ENCODE peak calls at places on chromosomes 1 and 21, in ten cellular contexts. Z, U, Q, H, D, V, R, C, K and B are unnamed samples. For H3K4me1, the result is how much of the 10 kb centered on the place peaks cover.

GRCh38 chr1:46218443-46218842 is 15.3 kb downstream of the LURAP1 start:
- DNase-seq in Z (no peak), U (no peak), Q (no peak), H (no peak), D (no peak), V (no peak), R (no peak), C (no peak), K (no peak), B (no peak)

GRCh38 chr1:41682149-41682548 is 197.7 kb upstream of the EDN2 start:
- DNase-seq in Z (no peak), U (no peak), Q (no peak), H (no peak), D (no peak), V (no peak), R (no peak), C (no peak), K (no peak), B (no peak)

GRCh38 chr1:227094249-227094966 is 154.3 kb downstream of the COQ8A start:
- DNase-seq in Z (no peak), U (no peak), Q (no peak), H (no peak), D (no peak), V (no peak), R (no peak), C (no peak), K (no peak), B (no peak)

GRCh38 chr1:43531906-43532584 is 1.4 kb downstream of the PTPRF start:
- DNase-seq in Z (no peak), U (no peak), Q (no peak), H (no peak), D (no peak), V (no peak), R (no peak), C (no peak), K (no peak), B (no peak)

GRCh38 chr1:40038693-40039092 is 1.8 kb upstream of the CAP1 start:
- DNase-seq in Z (no peak), U (no peak), Q (no peak), H (no peak), D (no peak), V (no peak), R (no peak), C (no peak), K (no peak), B (no peak)

GRCh38 chr1:229148041-229148671 is 122.8 kb upstream of the RAB4A start:
- DNase-seq in Z (peak), U (no peak), Q (no peak), H (peak), D (no peak), V (no peak), R (no peak), C (no peak), K (no peak), B (no peak)

GRCh38 chr1:6245869-6246496 is 2.0 kb downstream of the HES3 start:
- DNase-seq in Z (no peak), U (no peak), Q (no peak), H (no peak), D (no peak), V (no peak), R (no peak), C (no peak), K (no peak), B (no peak)

GRCh38 chr1:145688328-145688727 is 18.8 kb downstream of the PDZK1 start:
- DNase-seq in Z (no peak), U (no peak), Q (no peak), H (no peak), D (no peak), V (no peak), R (no peak), C (no peak), K (no peak), B (no peak)

GRCh38 chr1:15343729-15344128 is 66.0 kb upstream of the EFHD2 start:
- DNase-seq in Z (peak), U (peak), Q (no peak), H (peak), D (no peak), V (no peak), R (no peak), C (peak), K (peak), B (no peak)

GRCh38 chr1:229114315-229114714 is 156.6 kb upstream of the RAB4A start:
- DNase-seq in Z (no peak), U (no peak), Q (no peak), H (no peak), D (no peak), V (no peak), R (no peak), C (no peak), K (peak), B (no peak)

GRCh38 chr1:209434066-209434465 is 149.4 kb upstream of the CAMK1G start:
- DNase-seq in Z (no peak), U (no peak), Q (no peak), H (no peak), D (no peak), V (no peak), R (no peak), C (no peak), K (no peak), B (no peak)

GRCh38 chr21:35491114-35491513 is 442.0 kb upstream of the RUNX1 start:
- DNase-seq in Z (no peak), U (no peak), Q (no peak), H (no peak), D (no peak), V (no peak), R (no peak), C (no peak), K (no peak), B (no peak)

GRCh38 chr1:220874201-220874655 is 5.0 kb upstream of the HLX start:
- DNase-seq in Z (no peak), U (peak), Q (no peak), H (no peak), D (peak), V (peak), R (peak), C (no peak), K (no peak), B (peak)

GRCh38 chr21:43987509-43987908 is 24.6 kb upstream of the TRAPPC10 start:
- DNase-seq in Z (no peak), U (no peak), Q (no peak), H (no peak), D (no peak), V (no peak), R (no peak), C (no peak), K (no peak), B (peak)

GRCh38 chr1:17184161-17184665 is 20.7 kb upstream of the PADI1 start:
- DNase-seq in Z (no peak), U (no peak), Q (no peak), H (no peak), D (no peak), V (no peak), R (no peak), C (no peak), K (no peak), B (no peak)

GRCh38 chr1:211605034-211605433 is 26.1 kb upstream of the SLC30A1 start:
- DNase-seq in Z (no peak), U (no peak), Q (no peak), H (no peak), D (no peak), V (no peak), R (no peak), C (no peak), K (no peak), B (no peak)
- H3K4me3 ChIP-seq in Z (no peak), U (no peak), Q (no peak), H (no peak), D (no peak), V (no peak), R (peak), C (no peak), K (no peak), B (no peak)

DNA sequence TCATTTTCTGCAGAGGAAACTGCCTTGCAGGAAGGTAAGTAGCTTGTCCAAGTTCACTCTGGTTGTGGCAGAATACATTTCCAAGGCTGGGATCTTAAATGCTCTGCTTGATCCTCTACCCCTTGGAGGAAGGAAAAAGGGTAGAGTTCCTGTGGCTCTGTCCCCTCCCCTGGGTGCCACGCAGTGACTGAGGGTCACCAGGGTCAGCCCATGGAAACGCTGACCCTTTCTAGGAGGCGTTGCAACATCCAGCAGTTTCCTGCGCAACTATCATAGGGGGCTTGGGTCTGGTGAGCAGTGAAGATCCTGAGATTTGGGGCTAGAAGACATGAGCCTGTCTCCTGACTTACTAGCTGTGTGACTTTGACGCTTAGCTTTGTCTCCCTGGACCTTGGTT is 29.4 kb upstream of the EPS8L3 start:
- DNase-seq in Z (no peak), U (no peak), Q (no peak), H (no peak), D (no peak), V (peak), R (no peak), C (no peak), K (peak), B (no peak)
- H3K4me1 ChIP-seq in Z (under half), U (half or more), Q (half or more), H (under half), D (half or more), V (under half), R (half or more), C (under half), K (under half), B (under half)

GRCh38 chr1:27522148-27522859 is 32.3 kb upstream of the WASF2 start:
- DNase-seq in Z (no peak), U (no peak), Q (peak), H (no peak), D (no peak), V (peak), R (peak), C (peak), K (no peak), B (no peak)
- H3K4me3 ChIP-seq in Z (no peak), U (no peak), Q (peak), H (no peak), D (no peak), V (no peak), R (peak), C (peak), K (no peak), B (peak)

DNA sequence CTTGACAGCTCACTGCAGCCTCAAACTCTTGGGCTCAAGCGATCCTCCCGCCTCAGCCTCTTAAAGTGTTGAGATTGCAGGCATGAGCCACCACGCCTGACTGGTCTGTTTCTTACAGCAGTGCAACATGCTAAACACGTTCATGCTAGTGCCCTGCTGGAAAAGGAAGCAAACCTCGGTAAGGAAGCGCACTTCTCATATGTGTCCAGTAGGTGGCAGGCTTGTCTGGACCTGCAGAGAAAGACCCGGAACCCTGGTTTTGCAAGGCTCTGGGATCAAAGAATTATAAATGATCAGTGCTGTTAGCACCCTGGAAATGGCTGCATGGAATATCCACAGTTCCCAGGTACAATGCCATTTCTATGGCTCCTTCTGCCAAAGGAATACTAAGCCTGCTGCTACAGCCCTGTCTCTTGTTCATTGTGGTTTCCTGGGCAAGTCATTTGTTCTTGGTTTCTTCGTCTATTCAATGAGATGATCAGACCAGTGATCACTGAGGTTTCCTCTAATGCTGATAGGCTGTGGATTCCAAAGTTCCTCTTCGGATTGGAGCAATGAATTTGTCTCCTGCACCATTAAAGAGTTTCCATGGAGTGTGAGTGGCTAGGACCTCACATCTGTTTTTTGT is 15.9 kb downstream of the RNU5D-1 start:
- DNase-seq in Z (no peak), U (peak), Q (peak), H (peak), D (peak), V (peak), R (peak), C (no peak), K (peak), B (peak)
- H3K4me1 ChIP-seq in Z (under half), U (under half), Q (under half), H (under half), D (under half), V (under half), R (under half), C (under half), K (under half), B (under half)

DNA sequence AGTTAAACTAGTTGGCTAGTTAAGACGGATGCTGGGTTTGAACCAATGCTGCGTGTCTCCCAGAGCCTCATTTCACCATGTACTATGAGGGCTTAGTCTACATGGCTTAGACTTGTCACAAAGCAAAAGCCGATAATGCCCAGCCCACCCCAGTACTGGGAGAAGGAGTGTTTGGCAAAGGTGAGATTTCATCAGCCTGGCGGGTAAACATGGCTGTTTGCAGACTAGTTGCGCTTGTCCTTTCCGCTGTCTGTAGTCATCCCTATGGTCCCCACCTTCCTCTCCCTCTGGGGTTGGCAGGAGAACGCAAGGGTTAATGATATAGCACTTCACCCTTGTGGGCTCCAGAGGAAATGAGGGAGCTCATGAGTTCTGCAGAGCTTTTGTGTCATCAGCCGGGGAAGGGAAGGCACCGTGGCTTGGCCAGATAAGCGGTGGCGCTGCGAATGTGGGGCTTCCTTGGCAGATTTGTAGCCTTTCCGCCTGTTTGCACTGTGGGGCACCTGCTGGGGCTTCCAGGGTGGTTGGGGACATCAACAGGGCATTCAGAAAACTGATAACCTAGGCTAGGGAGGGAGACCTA is 29.2 kb downstream of the SOX13 start:
- DNase-seq in Z (no peak), U (no peak), Q (no peak), H (no peak), D (no peak), V (peak), R (no peak), C (no peak), K (no peak), B (no peak)
- H3K4me3 ChIP-seq in Z (no peak), U (no peak), Q (no peak), H (no peak), D (no peak), V (no peak), R (peak), C (no peak), K (no peak), B (no peak)

GRCh38 chr1:179440971-179441370 is 75.2 kb downstream of the AXDND1 start:
- DNase-seq in Z (no peak), U (no peak), Q (no peak), H (no peak), D (no peak), V (no peak), R (no peak), C (no peak), K (no peak), B (no peak)
- H3K4me1 ChIP-seq in Z (under half), U (under half), Q (under half), H (under half), D (under half), V (under half), R (under half), C (under half), K (under half), B (under half)

GRCh38 chr1:207755846-207756692 is 4.2 kb downstream of the CD46 start:
- DNase-seq in Z (no peak), U (no peak), Q (no peak), H (no peak), D (no peak), V (no peak), R (no peak), C (no peak), K (no peak), B (no peak)
- H3K4me3 ChIP-seq in Z (no peak), U (no peak), Q (no peak), H (no peak), D (no peak), V (no peak), R (peak), C (no peak), K (no peak), B (no peak)

DNA sequence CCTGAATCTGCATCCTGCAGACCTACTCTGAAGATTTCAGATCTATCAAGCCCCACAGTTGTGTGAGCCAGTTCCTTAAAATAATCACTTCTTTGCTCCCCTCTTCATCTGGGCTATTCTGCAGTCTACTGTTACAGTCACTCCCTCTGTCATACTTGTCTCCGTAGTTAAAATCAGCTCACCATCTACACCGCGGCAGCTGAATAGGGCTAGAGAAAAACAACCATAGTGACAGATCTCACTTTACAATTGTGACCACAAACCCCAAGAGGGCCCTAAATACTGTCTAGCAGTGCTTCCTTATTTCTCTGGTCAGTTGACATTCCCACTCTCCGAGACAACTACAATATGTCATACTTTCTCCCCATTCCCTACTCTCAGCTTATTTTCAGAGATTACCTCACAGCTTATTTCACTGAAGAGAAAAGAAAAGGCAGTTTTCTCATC is 12.9 kb downstream of the DESI2 start:
- DNase-seq in Z (no peak), U (no peak), Q (no peak), H (no peak), D (no peak), V (no peak), R (no peak), C (no peak), K (no peak), B (no peak)
- H3K4me1 ChIP-seq in Z (under half), U (under half), Q (under half), H (under half), D (under half), V (under half), R (under half), C (under half), K (under half), B (under half)

GRCh38 chr1:8404450-8405370 is 86.8 kb downstream of the SLC45A1 start:
- DNase-seq in Z (no peak), U (no peak), Q (no peak), H (no peak), D (no peak), V (no peak), R (no peak), C (no peak), K (no peak), B (no peak)
- H3K4me3 ChIP-seq in Z (no peak), U (no peak), Q (no peak), H (no peak), D (no peak), V (no peak), R (no peak), C (no peak), K (no peak), B (no peak)